ENCODE peak calls at places on chromosome 1, in six cellular contexts. D is K562, L is GM12891, V is GM12878, I is HepG2, F is H1. Y is an unnamed sample.

GRCh38 chr1:246450485-246451251 is 56.4 kb downstream of the SMYD3 start:
- DNase-seq in F (no peak), L (no peak), V (no peak), I (peak; percentile 5), D (peak; percentile 57), Y (no peak)

GRCh38 chr1:175572932-175573871 is 170.2 kb downstream of the TNR start:
- DNase-seq in F (no peak), D (no peak), I (no peak), V (no peak), L (no peak), Y (no peak)

GRCh38 chr1:179818743-179819173 is 58.8 kb downstream of the TOR1AIP2 start:
- DNase-seq in F (no peak), D (peak; percentile 85), I (no peak), L (no peak), V (no peak), Y (no peak)

GRCh38 chr1:161907266-161907665 is 116.4 kb downstream of the OLFML2B start:
- DNase-seq in D (no peak), L (no peak), I (no peak), V (no peak), F (no peak), Y (no peak)

GRCh38 chr1:5938068-5938740 is 54.0 kb downstream of the NPHP4 start:
- DNase-seq in L (no peak), V (no peak), F (peak; percentile 31), D (no peak), I (no peak), Y (no peak)

GRCh38 chr1:62012821-62013220 is 181.8 kb upstream of the L1TD1 start:
- DNase-seq in L (no peak), D (no peak), F (no peak), I (no peak), V (no peak), Y (no peak)

GRCh38 chr1:45769261-45769932 is 18.9 kb upstream of the IPP start:
- DNase-seq in V (no peak), L (no peak), I (no peak), D (peak; percentile 45), F (no peak), Y (no peak)

GRCh38 chr1:15678578-15678977 is 5.5 kb upstream of the PLEKHM2 start:
- DNase-seq in F (no peak), D (no peak), V (peak; percentile 53), L (no peak), I (peak; percentile 62), Y (no peak)

GRCh38 chr1:13662498-13662897 is 37.5 kb upstream of the PRDM2 start:
- DNase-seq in D (no peak), F (no peak), V (no peak), L (no peak), I (no peak), Y (no peak)

GRCh38 chr1:169483500-169483966 is 2.2 kb downstream of the SLC19A2 start:
- DNase-seq in D (peak; percentile 29), F (no peak), V (no peak), L (no peak), I (peak; percentile 72), Y (no peak)

GRCh38 chr1:209565759-209566678 is 17.5 kb upstream of the CAMK1G start:
- DNase-seq in F (peak; percentile 92), L (peak; percentile 32), V (no peak), D (peak; percentile 73), I (peak; percentile 68), Y (peak; percentile 29)

GRCh38 chr1:157678721-157679120 is 21.8 kb downstream of the FCRL3 start:
- DNase-seq in L (no peak), I (no peak), F (no peak), V (no peak), D (no peak), Y (no peak)

GRCh38 chr1:46295306-46295705 is 8.1 kb downstream of the LRRC41 start:
- DNase-seq in F (no peak), D (no peak), L (no peak), V (no peak), I (no peak), Y (no peak)

GRCh38 chr1:101302831-101303511 is 66.2 kb downstream of the S1PR1 start:
- DNase-seq in L (no peak), V (no peak), D (no peak), I (no peak), F (no peak), Y (no peak)

GRCh38 chr1:58869638-58870297 is 85.9 kb upstream of the JUN start:
- DNase-seq in D (no peak), F (no peak), L (no peak), V (no peak), I (no peak), Y (no peak)

GRCh38 chr1:182995894-182996293 is 27.3 kb upstream of the LAMC1 start:
- DNase-seq in V (no peak), D (no peak), I (no peak), L (no peak), F (no peak), Y (no peak)

GRCh38 chr1:86380257-86380861 is 15.8 kb downstream of the ODF2L start:
- DNase-seq in D (peak; percentile 46), I (peak; percentile 55), L (no peak), F (no peak), V (peak; percentile 45), Y (no peak)

GRCh38 chr1:231763481-231763880 is 136.9 kb downstream of the DISC1 start:
- DNase-seq in L (no peak), F (no peak), D (no peak), V (no peak), I (no peak), Y (no peak)

GRCh38 chr1:3016641-3017439 is 4.4 kb upstream of the ACTRT2 start:
- DNase-seq in L (no peak), D (no peak), F (no peak), I (no peak), V (no peak), Y (no peak)

DNA sequence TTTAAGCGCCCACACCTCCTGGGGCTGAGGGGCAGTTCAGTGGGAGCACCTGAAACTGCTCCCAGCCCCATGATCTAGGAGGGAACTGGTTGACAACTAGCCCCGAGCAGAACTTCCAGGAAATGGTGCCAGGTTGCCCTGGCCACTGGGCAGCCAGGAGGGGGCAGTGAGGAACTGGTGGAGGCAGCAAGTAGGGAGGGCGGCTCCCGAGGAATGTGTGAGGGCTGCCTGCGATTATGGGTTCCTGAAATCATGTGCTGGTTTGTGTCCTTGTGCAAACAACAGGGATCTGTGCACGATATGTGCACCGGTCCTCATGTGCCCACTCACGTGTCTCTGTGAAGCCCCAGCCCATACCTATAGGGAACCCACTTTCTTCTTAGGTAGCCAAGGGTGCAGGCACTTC is 9.9 kb downstream of the GPR3 start:
- DNase-seq in L (no peak), V (no peak), D (no peak), I (peak; percentile 41), F (peak; percentile 76), Y (no peak)
- TF ChIP-seq POLR2A in L (no peak), V (peak; percentile 37), D (peak; percentile 60), I (no peak), F (no peak), Y (no peak)

GRCh38 chr1:119647228-119647733 is 785 bp downstream of the ZNF697 start:
- DNase-seq in V (no peak), L (no peak), F (no peak), I (no peak), D (no peak), Y (no peak)
- TF ChIP-seq POLR2AphosphoS5 in V (no peak), L (no peak), F (no peak), I (no peak), D (no peak), Y (no peak)

DNA sequence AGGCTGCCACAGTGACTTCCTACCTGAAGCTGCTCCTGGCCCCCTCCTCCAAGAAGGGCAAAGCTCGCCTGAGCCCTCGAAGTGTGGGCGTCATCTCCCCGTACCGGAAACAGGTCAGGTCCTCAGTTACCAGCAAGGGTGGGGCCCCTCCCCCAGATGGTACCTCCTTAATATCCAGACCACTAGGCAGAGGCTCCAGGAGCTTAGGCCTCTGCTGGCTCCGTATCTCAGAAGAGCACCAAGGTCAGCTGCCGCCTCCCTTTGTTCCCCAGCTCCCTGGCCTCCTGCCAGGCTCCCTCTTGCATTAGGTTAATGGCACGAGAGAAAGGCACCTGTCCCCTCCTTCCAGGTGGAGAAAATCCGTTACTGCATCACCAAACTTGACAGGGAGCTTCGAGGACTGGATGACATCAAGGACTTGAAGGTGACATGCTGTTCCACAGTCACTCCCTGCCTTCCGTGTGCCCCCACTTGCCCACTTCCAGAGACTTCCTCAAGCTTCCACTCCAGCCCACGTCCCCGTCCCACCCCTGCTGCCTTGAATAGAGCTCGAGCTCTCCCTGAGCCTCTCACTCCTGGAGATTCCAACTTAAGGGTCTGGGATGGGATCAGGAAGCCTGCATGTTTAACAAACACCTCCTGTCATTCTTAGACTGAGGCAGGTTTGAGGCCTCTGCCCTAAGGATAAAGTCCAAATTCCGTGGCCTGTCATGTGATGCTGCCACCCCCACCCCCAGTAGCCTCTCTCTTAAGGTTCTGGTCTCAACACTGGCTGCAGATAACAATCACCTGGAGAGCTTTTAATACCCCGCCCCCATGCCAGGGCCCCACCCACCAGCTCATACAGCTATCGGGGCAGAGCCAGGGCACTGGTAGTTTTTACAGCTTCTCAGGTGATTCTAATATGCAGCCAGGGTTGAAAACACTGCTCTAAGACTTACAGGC is 8.3 kb downstream of the RHOC start:
- DNase-seq in I (peak; percentile 90), L (no peak), V (no peak), D (peak; percentile 74), F (no peak), Y (no peak)
- TF ChIP-seq TAF1 in I (no peak), L (no peak), V (no peak), D (peak; percentile 15), F (no peak), Y (no peak)

DNA sequence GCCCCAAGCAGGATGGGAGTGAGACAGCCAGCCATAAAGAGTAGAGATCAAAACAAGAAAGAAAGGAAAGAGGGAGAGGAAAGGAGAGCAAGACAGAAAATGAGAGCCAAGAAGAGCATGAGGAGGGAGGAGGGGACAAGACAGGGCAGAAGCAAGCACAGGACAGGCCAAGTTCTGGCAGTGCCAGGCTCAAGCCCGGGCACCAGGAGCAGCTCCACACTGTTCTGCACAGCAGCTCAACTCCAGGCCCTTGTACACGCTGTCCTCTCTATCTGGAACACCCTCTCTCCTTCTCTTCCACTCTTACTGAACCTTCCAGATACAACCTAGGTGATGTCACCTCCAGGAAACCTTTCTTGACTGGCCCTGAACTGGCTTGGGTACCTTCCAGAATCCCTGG is 11.7 kb downstream of the IFFO2 start:
- DNase-seq in I (no peak), F (no peak), D (no peak), V (no peak), L (no peak), Y (no peak)
- TF ChIP-seq POLR2A in I (no peak), F (no peak), D (no peak), V (no peak), L (no peak), Y (no peak)

GRCh38 chr1:12477936-12478611 is 139.9 kb downstream of the DHRS3 start:
- DNase-seq in L (no peak), V (no peak), F (no peak), D (peak; percentile 86), I (peak; percentile 99), Y (no peak)
- TF ChIP-seq POLR2AphosphoS5 in L (no peak), V (no peak), F (no peak), D (peak; percentile 83), I (peak; percentile 52), Y (no peak)

Y was measured in GM12892.